ENCODE peak calls at places on chromosomes 11 and 22, in ten cellular contexts. T is EL; I is H7; F is DMS153; Y is activated T-helper 9 cell treated with anti-CD3 and anti-CD28 coated beads, Interleukin-2, amount 50 U/mL, for 16 hours; Z is T47D; V is ACHN; N is NCI-H524 treated with DMSO at 0.1 percent for 48 hours; G is MG63; O is coronary artery. X is an unnamed sample.

GRCh38 chr11:86623041-86623621 is 49.3 kb downstream of the ME3 start:
- DNase-seq in G (no peak), V (no peak), Y (no peak), N (no peak), Z (no peak), F (no peak), O (no peak), I (no peak), T (no peak), X (no peak)

GRCh38 chr11:43399983-43400630 is 41.4 kb downstream of the TTC17 start:
- DNase-seq in N (no peak), Y (no peak), I (no peak), T (peak), G (no peak), Z (no peak), O (no peak), F (no peak), V (no peak), X (no peak)

GRCh38 chr11:118572914-118573550 is 823 bp downstream of the ARCN1 start:
- DNase-seq in I (peak), N (no peak), T (peak), Z (peak), G (no peak), V (peak), Y (no peak), F (no peak), O (no peak), X (no peak)

GRCh38 chr11:18106688-18107087 is 806 bp upstream of the SAAL1 start:
- DNase-seq in Y (no peak), V (no peak), G (no peak), I (no peak), N (no peak), O (no peak), T (peak), Z (no peak), F (no peak), X (no peak)

GRCh38 chr11:130908770-130909625 is 7.3 kb downstream of the SNX19 start:
- DNase-seq in O (no peak), N (no peak), F (no peak), G (peak), V (peak), T (peak), I (no peak), Z (no peak), Y (no peak), X (no peak)

GRCh38 chr11:58905141-58905715 is 34.1 kb upstream of the GLYATL1 start:
- DNase-seq in T (peak), N (no peak), Z (no peak), V (peak), I (no peak), Y (no peak), O (no peak), F (no peak), G (peak), X (no peak)

GRCh38 chr22:47171441-47172221 is 409.2 kb downstream of the TBC1D22A start:
- DNase-seq in I (no peak), T (no peak), O (peak), N (no peak), V (no peak), Y (no peak), Z (no peak), F (no peak), G (no peak), X (peak)

GRCh38 chr22:33480118-33480517 is 421.9 kb upstream of the SYN3 start:
- DNase-seq in O (no peak), F (no peak), I (no peak), N (no peak), Z (no peak), T (no peak), Y (no peak), G (no peak), V (no peak), X (no peak)

GRCh38 chr11:19557720-19558140 is 154.9 kb upstream of the NAV2 start:
- DNase-seq in Z (peak), G (peak), O (peak), Y (peak), F (peak), V (peak), I (peak), T (peak), N (no peak), X (peak)

GRCh38 chr11:2559527-2560311 is 114.9 kb downstream of the KCNQ1 start:
- DNase-seq in Z (no peak), Y (no peak), I (no peak), T (no peak), G (no peak), N (no peak), V (no peak), O (no peak), F (no peak), X (peak)

GRCh38 chr11:44601471-44602370 is 36.3 kb downstream of the CD82 start:
- DNase-seq in F (no peak), V (no peak), Y (no peak), N (no peak), Z (no peak), G (no peak), O (no peak), T (no peak), I (no peak), X (no peak)

GRCh38 chr11:44595964-44596381 is 30.5 kb downstream of the CD82 start:
- DNase-seq in Z (no peak), T (no peak), O (peak), N (no peak), I (no peak), F (no peak), Y (no peak), G (peak), V (no peak), X (no peak)

GRCh38 chr11:130801287-130802146 is 114.8 kb downstream of the SNX19 start:
- DNase-seq in I (no peak), Y (no peak), F (no peak), T (peak), G (peak), N (no peak), V (no peak), O (no peak), Z (no peak), X (no peak)

GRCh38 chr11:36115378-36115801 is 171.5 kb downstream of the LDLRAD3 start:
- DNase-seq in G (no peak), I (no peak), F (no peak), T (no peak), Z (no peak), O (no peak), N (no peak), Y (no peak), V (no peak), X (no peak)

GRCh38 chr22:49142281-49142680 is 685.4 kb downstream of the BRD1 start:
- DNase-seq in Y (no peak), T (no peak), F (no peak), G (no peak), I (peak), Z (no peak), V (no peak), O (peak), N (no peak), X (no peak)

GRCh38 chr11:119493712-119494111 is 70.7 kb upstream of the THY1 start:
- DNase-seq in I (peak), F (no peak), G (no peak), O (no peak), N (no peak), T (peak), V (peak), Y (no peak), Z (peak), X (no peak)

GRCh38 chr11:62555464-62556092 is 9.0 kb upstream of the AHNAK start:
- DNase-seq in N (no peak), Z (no peak), O (no peak), I (no peak), T (peak), Y (no peak), F (no peak), V (peak), G (no peak), X (no peak)